ENCODE peak calls at places on chromosomes 1 and 21, in ten cellular contexts. One of them, this sample, is unnamed.

GRCh38 chr1:156591432-156592157 is at the start of gene NAXE:
- DNase-seq in NCI-H1105: peak
- DNase-seq in T follicular helper cell: peak
- DNase-seq in WERI-Rb-1: peak
- DNase-seq in IMR-90: peak
- DNase-seq in AG08396: peak
- DNase-seq in gastrocnemius medialis: peak
- DNase-seq in GOT3: no peak
- DNase-seq in activated CD8-positive, alpha-beta T cell treated with anti-CD3 and anti-CD28 coated beads, Interleukin-2, amount 10 ng/mL, durations not matched to agents 7 days and 5 days: peak
- DNase-seq in NCI-H1092 treated with DMSO at 0.1 percent for 48 hours: peak
- DNase-seq in this sample: peak

GRCh38 chr1:185154912-185155513 is 1.7 kb downstream of the TRMT1L start:
- DNase-seq in WERI-Rb-1: no peak
- DNase-seq in NCI-H1092 treated with DMSO at 0.1 percent for 48 hours: no peak
- DNase-seq in AG08396: no peak
- DNase-seq in T follicular helper cell: no peak
- DNase-seq in IMR-90: peak
- DNase-seq in NCI-H1105: no peak
- DNase-seq in activated CD8-positive, alpha-beta T cell treated with anti-CD3 and anti-CD28 coated beads, Interleukin-2, amount 10 ng/mL, durations not matched to agents 7 days and 5 days: no peak
- DNase-seq in gastrocnemius medialis: no peak
- DNase-seq in GOT3: no peak
- DNase-seq in this sample: peak

GRCh38 chr1:28196330-28196729 is 19.8 kb upstream of the PTAFR start:
- DNase-seq in GOT3: no peak
- DNase-seq in AG08396: no peak
- DNase-seq in WERI-Rb-1: no peak
- DNase-seq in gastrocnemius medialis: no peak
- DNase-seq in activated CD8-positive, alpha-beta T cell treated with anti-CD3 and anti-CD28 coated beads, Interleukin-2, amount 10 ng/mL, durations not matched to agents 7 days and 5 days: no peak
- DNase-seq in NCI-H1105: no peak
- DNase-seq in IMR-90: no peak
- DNase-seq in NCI-H1092 treated with DMSO at 0.1 percent for 48 hours: no peak
- DNase-seq in T follicular helper cell: no peak
- DNase-seq in this sample: no peak

GRCh38 chr1:10852018-10852417 is 55.6 kb upstream of the CASZ1 start:
- DNase-seq in NCI-H1105: no peak
- DNase-seq in WERI-Rb-1: no peak
- DNase-seq in activated CD8-positive, alpha-beta T cell treated with anti-CD3 and anti-CD28 coated beads, Interleukin-2, amount 10 ng/mL, durations not matched to agents 7 days and 5 days: no peak
- DNase-seq in T follicular helper cell: no peak
- DNase-seq in AG08396: no peak
- DNase-seq in NCI-H1092 treated with DMSO at 0.1 percent for 48 hours: no peak
- DNase-seq in GOT3: no peak
- DNase-seq in IMR-90: no peak
- DNase-seq in gastrocnemius medialis: peak
- DNase-seq in this sample: no peak

GRCh38 chr1:29736582-29737188 is 500.4 kb downstream of the PTPRU start:
- DNase-seq in gastrocnemius medialis: no peak
- DNase-seq in T follicular helper cell: no peak
- DNase-seq in NCI-H1105: no peak
- DNase-seq in activated CD8-positive, alpha-beta T cell treated with anti-CD3 and anti-CD28 coated beads, Interleukin-2, amount 10 ng/mL, durations not matched to agents 7 days and 5 days: peak
- DNase-seq in AG08396: peak
- DNase-seq in GOT3: no peak
- DNase-seq in NCI-H1092 treated with DMSO at 0.1 percent for 48 hours: no peak
- DNase-seq in WERI-Rb-1: no peak
- DNase-seq in IMR-90: peak
- DNase-seq in this sample: peak

GRCh38 chr1:213014642-213015041 is 1.0 kb downstream of the ANGEL2 start:
- DNase-seq in WERI-Rb-1: no peak
- DNase-seq in NCI-H1092 treated with DMSO at 0.1 percent for 48 hours: peak
- DNase-seq in activated CD8-positive, alpha-beta T cell treated with anti-CD3 and anti-CD28 coated beads, Interleukin-2, amount 10 ng/mL, durations not matched to agents 7 days and 5 days: no peak
- DNase-seq in AG08396: peak
- DNase-seq in gastrocnemius medialis: no peak
- DNase-seq in T follicular helper cell: no peak
- DNase-seq in GOT3: no peak
- DNase-seq in NCI-H1105: no peak
- DNase-seq in IMR-90: peak
- DNase-seq in this sample: peak

GRCh38 chr21:42921912-42922311 is 3.5 kb downstream of the ERVH48-1 start:
- DNase-seq in WERI-Rb-1: no peak
- DNase-seq in T follicular helper cell: no peak
- DNase-seq in activated CD8-positive, alpha-beta T cell treated with anti-CD3 and anti-CD28 coated beads, Interleukin-2, amount 10 ng/mL, durations not matched to agents 7 days and 5 days: no peak
- DNase-seq in NCI-H1105: no peak
- DNase-seq in IMR-90: no peak
- DNase-seq in AG08396: no peak
- DNase-seq in NCI-H1092 treated with DMSO at 0.1 percent for 48 hours: no peak
- DNase-seq in GOT3: no peak
- DNase-seq in gastrocnemius medialis: no peak
- DNase-seq in this sample: no peak

GRCh38 chr1:228795578-228795977 is 60.3 kb downstream of the RHOU start:
- DNase-seq in AG08396: no peak
- DNase-seq in T follicular helper cell: no peak
- DNase-seq in NCI-H1092 treated with DMSO at 0.1 percent for 48 hours: no peak
- DNase-seq in IMR-90: no peak
- DNase-seq in NCI-H1105: no peak
- DNase-seq in activated CD8-positive, alpha-beta T cell treated with anti-CD3 and anti-CD28 coated beads, Interleukin-2, amount 10 ng/mL, durations not matched to agents 7 days and 5 days: no peak
- DNase-seq in GOT3: no peak
- DNase-seq in gastrocnemius medialis: no peak
- DNase-seq in WERI-Rb-1: no peak
- DNase-seq in this sample: no peak

GRCh38 chr1:43600033-43601020 is 49.6 kb upstream of the KDM4A start:
- DNase-seq in activated CD8-positive, alpha-beta T cell treated with anti-CD3 and anti-CD28 coated beads, Interleukin-2, amount 10 ng/mL, durations not matched to agents 7 days and 5 days: no peak
- DNase-seq in GOT3: no peak
- DNase-seq in AG08396: no peak
- DNase-seq in IMR-90: no peak
- DNase-seq in NCI-H1092 treated with DMSO at 0.1 percent for 48 hours: no peak
- DNase-seq in gastrocnemius medialis: no peak
- DNase-seq in T follicular helper cell: no peak
- DNase-seq in NCI-H1105: no peak
- DNase-seq in WERI-Rb-1: no peak
- DNase-seq in this sample: no peak

GRCh38 chr1:45414746-45415145 is 74.5 kb upstream of the MUTYH start:
- DNase-seq in activated CD8-positive, alpha-beta T cell treated with anti-CD3 and anti-CD28 coated beads, Interleukin-2, amount 10 ng/mL, durations not matched to agents 7 days and 5 days: no peak
- DNase-seq in gastrocnemius medialis: no peak
- DNase-seq in NCI-H1092 treated with DMSO at 0.1 percent for 48 hours: no peak
- DNase-seq in NCI-H1105: no peak
- DNase-seq in T follicular helper cell: no peak
- DNase-seq in WERI-Rb-1: no peak
- DNase-seq in GOT3: no peak
- DNase-seq in AG08396: no peak
- DNase-seq in IMR-90: no peak
- DNase-seq in this sample: no peak

GRCh38 chr1:89102055-89102454 is 23.9 kb downstream of the GBP2 start:
- DNase-seq in WERI-Rb-1: no peak
- DNase-seq in gastrocnemius medialis: no peak
- DNase-seq in IMR-90: no peak
- DNase-seq in NCI-H1105: no peak
- DNase-seq in AG08396: no peak
- DNase-seq in T follicular helper cell: no peak
- DNase-seq in NCI-H1092 treated with DMSO at 0.1 percent for 48 hours: no peak
- DNase-seq in activated CD8-positive, alpha-beta T cell treated with anti-CD3 and anti-CD28 coated beads, Interleukin-2, amount 10 ng/mL, durations not matched to agents 7 days and 5 days: no peak
- DNase-seq in GOT3: no peak
- DNase-seq in this sample: no peak

GRCh38 chr1:167122568-167122967 is 28.7 kb downstream of the STYXL2 start:
- DNase-seq in WERI-Rb-1: no peak
- DNase-seq in activated CD8-positive, alpha-beta T cell treated with anti-CD3 and anti-CD28 coated beads, Interleukin-2, amount 10 ng/mL, durations not matched to agents 7 days and 5 days: no peak
- DNase-seq in NCI-H1105: no peak
- DNase-seq in NCI-H1092 treated with DMSO at 0.1 percent for 48 hours: no peak
- DNase-seq in T follicular helper cell: no peak
- DNase-seq in IMR-90: no peak
- DNase-seq in gastrocnemius medialis: no peak
- DNase-seq in AG08396: no peak
- DNase-seq in GOT3: no peak
- DNase-seq in this sample: no peak

GRCh38 chr21:34022557-34023335 is 50.6 kb upstream of the MRPS6 start:
- DNase-seq in T follicular helper cell: no peak
- DNase-seq in IMR-90: no peak
- DNase-seq in AG08396: no peak
- DNase-seq in activated CD8-positive, alpha-beta T cell treated with anti-CD3 and anti-CD28 coated beads, Interleukin-2, amount 10 ng/mL, durations not matched to agents 7 days and 5 days: peak
- DNase-seq in NCI-H1105: no peak
- DNase-seq in WERI-Rb-1: no peak
- DNase-seq in GOT3: no peak
- DNase-seq in gastrocnemius medialis: no peak
- DNase-seq in NCI-H1092 treated with DMSO at 0.1 percent for 48 hours: no peak
- DNase-seq in this sample: no peak

GRCh38 chr1:197921235-197922069 is 4.3 kb downstream of the LHX9 start:
- DNase-seq in NCI-H1092 treated with DMSO at 0.1 percent for 48 hours: no peak
- DNase-seq in IMR-90: no peak
- DNase-seq in activated CD8-positive, alpha-beta T cell treated with anti-CD3 and anti-CD28 coated beads, Interleukin-2, amount 10 ng/mL, durations not matched to agents 7 days and 5 days: no peak
- DNase-seq in T follicular helper cell: no peak
- DNase-seq in GOT3: no peak
- DNase-seq in AG08396: no peak
- DNase-seq in NCI-H1105: no peak
- DNase-seq in WERI-Rb-1: no peak
- DNase-seq in gastrocnemius medialis: no peak
- DNase-seq in this sample: no peak

GRCh38 chr1:11487196-11487751 is 8.3 kb downstream of the DISP3 start:
- DNase-seq in T follicular helper cell: no peak
- DNase-seq in AG08396: no peak
- DNase-seq in NCI-H1105: no peak
- DNase-seq in IMR-90: no peak
- DNase-seq in gastrocnemius medialis: no peak
- DNase-seq in NCI-H1092 treated with DMSO at 0.1 percent for 48 hours: no peak
- DNase-seq in activated CD8-positive, alpha-beta T cell treated with anti-CD3 and anti-CD28 coated beads, Interleukin-2, amount 10 ng/mL, durations not matched to agents 7 days and 5 days: no peak
- DNase-seq in GOT3: no peak
- DNase-seq in WERI-Rb-1: peak
- DNase-seq in this sample: no peak

GRCh38 chr1:86137458-86137857 is 19.1 kb downstream of the COL24A1 start:
- DNase-seq in IMR-90: peak
- DNase-seq in AG08396: peak
- DNase-seq in GOT3: no peak
- DNase-seq in gastrocnemius medialis: no peak
- DNase-seq in T follicular helper cell: no peak
- DNase-seq in NCI-H1092 treated with DMSO at 0.1 percent for 48 hours: no peak
- DNase-seq in activated CD8-positive, alpha-beta T cell treated with anti-CD3 and anti-CD28 coated beads, Interleukin-2, amount 10 ng/mL, durations not matched to agents 7 days and 5 days: no peak
- DNase-seq in NCI-H1105: no peak
- DNase-seq in WERI-Rb-1: no peak
- DNase-seq in this sample: peak

GRCh38 chr21:36385909-36386642 is 884 bp downstream of the CHAF1B start:
- DNase-seq in gastrocnemius medialis: peak
- DNase-seq in activated CD8-positive, alpha-beta T cell treated with anti-CD3 and anti-CD28 coated beads, Interleukin-2, amount 10 ng/mL, durations not matched to agents 7 days and 5 days: no peak
- DNase-seq in GOT3: no peak
- DNase-seq in NCI-H1105: no peak
- DNase-seq in WERI-Rb-1: no peak
- DNase-seq in IMR-90: peak
- DNase-seq in AG08396: no peak
- DNase-seq in T follicular helper cell: no peak
- DNase-seq in NCI-H1092 treated with DMSO at 0.1 percent for 48 hours: peak
- DNase-seq in this sample: no peak

GRCh38 chr1:31135973-31136600 is 70.6 kb upstream of the PUM1 start:
- DNase-seq in activated CD8-positive, alpha-beta T cell treated with anti-CD3 and anti-CD28 coated beads, Interleukin-2, amount 10 ng/mL, durations not matched to agents 7 days and 5 days: no peak
- DNase-seq in WERI-Rb-1: no peak
- DNase-seq in IMR-90: no peak
- DNase-seq in T follicular helper cell: no peak
- DNase-seq in GOT3: no peak
- DNase-seq in NCI-H1092 treated with DMSO at 0.1 percent for 48 hours: no peak
- DNase-seq in AG08396: no peak
- DNase-seq in gastrocnemius medialis: no peak
- DNase-seq in NCI-H1105: no peak
- DNase-seq in this sample: peak

GRCh38 chr21:41185802-41186201 is 17.8 kb downstream of the BACE2 start:
- DNase-seq in T follicular helper cell: no peak
- DNase-seq in GOT3: no peak
- DNase-seq in IMR-90: no peak
- DNase-seq in AG08396: no peak
- DNase-seq in NCI-H1105: no peak
- DNase-seq in WERI-Rb-1: no peak
- DNase-seq in gastrocnemius medialis: no peak
- DNase-seq in NCI-H1092 treated with DMSO at 0.1 percent for 48 hours: no peak
- DNase-seq in activated CD8-positive, alpha-beta T cell treated with anti-CD3 and anti-CD28 coated beads, Interleukin-2, amount 10 ng/mL, durations not matched to agents 7 days and 5 days: no peak
- DNase-seq in this sample: no peak

GRCh38 chr1:14666376-14666775 is 67.9 kb downstream of the KAZN start:
- DNase-seq in gastrocnemius medialis: no peak
- DNase-seq in T follicular helper cell: no peak
- DNase-seq in activated CD8-positive, alpha-beta T cell treated with anti-CD3 and anti-CD28 coated beads, Interleukin-2, amount 10 ng/mL, durations not matched to agents 7 days and 5 days: no peak
- DNase-seq in GOT3: no peak
- DNase-seq in AG08396: no peak
- DNase-seq in NCI-H1105: no peak
- DNase-seq in NCI-H1092 treated with DMSO at 0.1 percent for 48 hours: no peak
- DNase-seq in WERI-Rb-1: no peak
- DNase-seq in IMR-90: no peak
- DNase-seq in this sample: peak

GRCh38 chr1:74971982-74972381 is 162.2 kb upstream of the LHX8 start:
- DNase-seq in GOT3: no peak
- DNase-seq in WERI-Rb-1: no peak
- DNase-seq in IMR-90: no peak
- DNase-seq in NCI-H1092 treated with DMSO at 0.1 percent for 48 hours: no peak
- DNase-seq in T follicular helper cell: no peak
- DNase-seq in AG08396: no peak
- DNase-seq in gastrocnemius medialis: no peak
- DNase-seq in activated CD8-positive, alpha-beta T cell treated with anti-CD3 and anti-CD28 coated beads, Interleukin-2, amount 10 ng/mL, durations not matched to agents 7 days and 5 days: no peak
- DNase-seq in NCI-H1105: no peak
- DNase-seq in this sample: no peak

GRCh38 chr1:84433253-84434080 is 35.2 kb downstream of the DNASE2B start:
- DNase-seq in GOT3: no peak
- DNase-seq in IMR-90: peak
- DNase-seq in NCI-H1105: peak
- DNase-seq in AG08396: peak
- DNase-seq in gastrocnemius medialis: peak
- DNase-seq in activated CD8-positive, alpha-beta T cell treated with anti-CD3 and anti-CD28 coated beads, Interleukin-2, amount 10 ng/mL, durations not matched to agents 7 days and 5 days: peak
- DNase-seq in T follicular helper cell: peak
- DNase-seq in NCI-H1092 treated with DMSO at 0.1 percent for 48 hours: peak
- DNase-seq in WERI-Rb-1: peak
- DNase-seq in this sample: peak

GRCh38 chr1:223834660-223835263 is 11.0 kb downstream of the TP53BP2 start:
- DNase-seq in NCI-H1105: no peak
- DNase-seq in T follicular helper cell: no peak
- DNase-seq in NCI-H1092 treated with DMSO at 0.1 percent for 48 hours: no peak
- DNase-seq in gastrocnemius medialis: no peak
- DNase-seq in GOT3: no peak
- DNase-seq in WERI-Rb-1: no peak
- DNase-seq in AG08396: no peak
- DNase-seq in IMR-90: peak
- DNase-seq in activated CD8-positive, alpha-beta T cell treated with anti-CD3 and anti-CD28 coated beads, Interleukin-2, amount 10 ng/mL, durations not matched to agents 7 days and 5 days: no peak
- DNase-seq in this sample: peak

GRCh38 chr1:213326666-213327317 is 275.8 kb downstream of the RPS6KC1 start:
- DNase-seq in AG08396: peak
- DNase-seq in gastrocnemius medialis: peak
- DNase-seq in activated CD8-positive, alpha-beta T cell treated with anti-CD3 and anti-CD28 coated beads, Interleukin-2, amount 10 ng/mL, durations not matched to agents 7 days and 5 days: no peak
- DNase-seq in NCI-H1105: no peak
- DNase-seq in GOT3: no peak
- DNase-seq in IMR-90: peak
- DNase-seq in T follicular helper cell: no peak
- DNase-seq in WERI-Rb-1: no peak
- DNase-seq in NCI-H1092 treated with DMSO at 0.1 percent for 48 hours: no peak
- DNase-seq in this sample: peak

GRCh38 chr1:18908911-18909771 is 6.8 kb upstream of the ALDH4A1 start:
- DNase-seq in WERI-Rb-1: no peak
- DNase-seq in AG08396: no peak
- DNase-seq in T follicular helper cell: no peak
- DNase-seq in IMR-90: no peak
- DNase-seq in activated CD8-positive, alpha-beta T cell treated with anti-CD3 and anti-CD28 coated beads, Interleukin-2, amount 10 ng/mL, durations not matched to agents 7 days and 5 days: no peak
- DNase-seq in NCI-H1105: no peak
- DNase-seq in GOT3: no peak
- DNase-seq in gastrocnemius medialis: no peak
- DNase-seq in NCI-H1092 treated with DMSO at 0.1 percent for 48 hours: no peak
- DNase-seq in this sample: no peak

GRCh38 chr1:231039161-231040018 is 664 bp downstream of the FAM89A start:
- DNase-seq in T follicular helper cell: peak
- DNase-seq in activated CD8-positive, alpha-beta T cell treated with anti-CD3 and anti-CD28 coated beads, Interleukin-2, amount 10 ng/mL, durations not matched to agents 7 days and 5 days: peak
- DNase-seq in NCI-H1092 treated with DMSO at 0.1 percent for 48 hours: peak
- DNase-seq in GOT3: no peak
- DNase-seq in IMR-90: peak
- DNase-seq in WERI-Rb-1: peak
- DNase-seq in gastrocnemius medialis: no peak
- DNase-seq in AG08396: peak
- DNase-seq in NCI-H1105: no peak
- DNase-seq in this sample: peak

GRCh38 chr1:15089244-15089992 is 64.1 kb upstream of the TMEM51 start:
- DNase-seq in GOT3: no peak
- DNase-seq in IMR-90: no peak
- DNase-seq in NCI-H1092 treated with DMSO at 0.1 percent for 48 hours: no peak
- DNase-seq in WERI-Rb-1: no peak
- DNase-seq in T follicular helper cell: no peak
- DNase-seq in gastrocnemius medialis: no peak
- DNase-seq in activated CD8-positive, alpha-beta T cell treated with anti-CD3 and anti-CD28 coated beads, Interleukin-2, amount 10 ng/mL, durations not matched to agents 7 days and 5 days: no peak
- DNase-seq in AG08396: peak
- DNase-seq in NCI-H1105: no peak
- DNase-seq in this sample: no peak

GRCh38 chr21:19228241-19228640 is 824.7 kb upstream of the TMPRSS15 start:
- DNase-seq in NCI-H1092 treated with DMSO at 0.1 percent for 48 hours: peak
- DNase-seq in GOT3: no peak
- DNase-seq in gastrocnemius medialis: no peak
- DNase-seq in T follicular helper cell: no peak
- DNase-seq in NCI-H1105: peak
- DNase-seq in activated CD8-positive, alpha-beta T cell treated with anti-CD3 and anti-CD28 coated beads, Interleukin-2, amount 10 ng/mL, durations not matched to agents 7 days and 5 days: no peak
- DNase-seq in WERI-Rb-1: no peak
- DNase-seq in IMR-90: no peak
- DNase-seq in AG08396: no peak
- DNase-seq in this sample: no peak

This sample was measured in fibroblast of lung.